ENCODE peak calls at places on chromosomes 11 and 22, in five cellular contexts. F, Z, N, E and G are unnamed samples.

GRCh38 chr11:43936081-43936480 is 6.4 kb upstream of the C11orf96 start:
- DNase-seq in F (no peak), Z (no peak), N (no peak), E (no peak), G (no peak)

GRCh38 chr11:33001281-33001680 is 14.4 kb upstream of the DEPDC7 start:
- DNase-seq in F (no peak), Z (no peak), N (no peak), E (no peak), G (no peak)

GRCh38 chr11:74820763-74821162 is 72.1 kb downstream of the RNF169 start:
- DNase-seq in F (no peak), Z (no peak), N (no peak), E (no peak), G (no peak)

GRCh38 chr11:118883368-118884071 is at the start of gene CXCR5:
- DNase-seq in F (no peak), Z (no peak), N (no peak), E (no peak), G (no peak)

GRCh38 chr11:62456630-62457029 is 37.8 kb downstream of the SCGB1A1 start:
- DNase-seq in F (no peak), Z (no peak), N (no peak), E (no peak), G (no peak)

GRCh38 chr11:13939952-13940610 is 22.4 kb upstream of the SPON1 start:
- DNase-seq in F (no peak), Z (no peak), N (no peak), E (no peak), G (peak)

GRCh38 chr11:30364139-30364875 is 41.4 kb downstream of the ARL14EP start:
- DNase-seq in F (no peak), Z (no peak), N (no peak), E (no peak), G (no peak)

GRCh38 chr11:85301895-85302678 is 325.1 kb downstream of the DLG2 start:
- DNase-seq in F (no peak), Z (no peak), N (no peak), E (no peak), G (no peak)

GRCh38 chr22:27709919-27710452 is 91.6 kb downstream of the MN1 start:
- DNase-seq in F (no peak), Z (no peak), N (no peak), E (no peak), G (no peak)

GRCh38 chr11:111331711-111332479 is 33.5 kb downstream of the POU2AF3 start:
- DNase-seq in F (no peak), Z (no peak), N (no peak), E (no peak), G (no peak)

GRCh38 chr11:14894657-14895598 is 2.9 kb upstream of the CYP2R1 start:
- DNase-seq in F (no peak), Z (no peak), N (peak), E (peak), G (no peak)

GRCh38 chr22:24707477-24707816 is 67.1 kb downstream of the PIWIL3 start:
- DNase-seq in F (no peak), Z (no peak), N (no peak), E (no peak), G (peak)

GRCh38 chr11:104968856-104969776 is 742 bp upstream of the CASP4 start:
- DNase-seq in F (no peak), Z (peak), N (peak), E (peak), G (no peak)

GRCh38 chr11:94528551-94528950 is 15.2 kb upstream of the FUT4 start:
- DNase-seq in F (no peak), Z (no peak), N (no peak), E (no peak), G (no peak)

GRCh38 chr11:44316388-44317240 is 6.7 kb upstream of the ALX4 start:
- DNase-seq in F (no peak), Z (no peak), N (no peak), E (no peak), G (no peak)

GRCh38 chr11:86799680-86800075 is 664 bp upstream of the PRSS23 start:
- DNase-seq in F (no peak), Z (peak), N (no peak), E (no peak), G (no peak)

GRCh38 chr11:17722000-17722643 is 2.8 kb downstream of the MYOD1 start:
- DNase-seq in F (no peak), Z (no peak), N (no peak), E (no peak), G (peak)

GRCh38 chr11:97667057-97667456 is 1277.2 kb downstream of the JRKL start:
- DNase-seq in F (no peak), Z (no peak), N (no peak), E (no peak), G (no peak)

GRCh38 chr22:17107547-17107810 is 13.7 kb downstream of the TMEM121B start:
- DNase-seq in F (no peak), Z (no peak), N (no peak), E (no peak), G (no peak)

GRCh38 chr22:17109976-17110375 is 11.2 kb downstream of the TMEM121B start:
- DNase-seq in F (no peak), Z (no peak), N (no peak), E (no peak), G (no peak)

GRCh38 chr22:17106785-17107546 is 14.2 kb downstream of the TMEM121B start:
- DNase-seq in F (no peak), Z (no peak), N (no peak), E (no peak), G (no peak)

GRCh38 chr22:17109113-17109865 is 11.9 kb downstream of the TMEM121B start:
- DNase-seq in F (no peak), Z (no peak), N (no peak), E (no peak), G (no peak)

GRCh38 chr22:17108256-17109112 is 12.7 kb downstream of the TMEM121B start:
- DNase-seq in F (no peak), Z (no peak), N (no peak), E (no peak), G (no peak)
- TF ChIP-seq POLR2A in F (no peak), Z (no peak), N (no peak), E (no peak), G (no peak)

GRCh38 chr22:31754813-31755212 is 994 bp downstream of the DEPDC5 start:
- DNase-seq in F (no peak), Z (no peak), N (no peak), E (no peak), G (no peak)

GRCh38 chr22:31752096-31752847 is 1.5 kb upstream of the DEPDC5 start:
- DNase-seq in F (no peak), Z (no peak), N (no peak), E (no peak), G (no peak)

GRCh38 chr22:31750365-31751284 is 693 bp upstream of the PRR14L start:
- DNase-seq in F (no peak), Z (no peak), N (no peak), E (no peak), G (no peak)

GRCh38 chr22:31753634-31754471 is at the start of gene DEPDC5:
- DNase-seq in F (peak), Z (peak), N (peak), E (peak), G (peak)

GRCh38 chr22:31753005-31753633 is 700 bp upstream of the DEPDC5 start:
- DNase-seq in F (no peak), Z (peak), N (peak), E (peak), G (no peak)
- TF ChIP-seq POLR2A in F (no peak), Z (no peak), N (no peak), E (no peak), G (no peak)

DNA sequence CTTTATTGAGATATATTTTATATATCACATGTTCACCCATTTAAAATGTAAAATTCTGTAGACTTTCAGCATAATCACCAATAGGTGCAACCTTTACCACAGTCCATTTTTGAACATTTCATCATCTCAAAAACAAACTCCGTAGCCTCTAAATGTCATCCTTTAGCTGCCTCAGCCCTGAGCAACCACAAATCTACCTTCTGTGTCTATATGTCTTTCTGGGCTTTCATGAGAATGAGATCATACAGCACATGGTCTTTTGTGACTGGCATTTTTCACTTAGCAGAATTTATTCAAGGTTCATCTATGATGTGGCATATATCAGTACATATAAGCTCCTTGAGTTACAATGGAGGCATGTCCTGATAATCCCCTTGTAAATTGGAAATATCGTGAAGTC is 320.5 kb downstream of the ETS1 start:
- DNase-seq in F (no peak), Z (no peak), N (no peak), E (no peak), G (no peak)
- TF ChIP-seq POLR2A in F (no peak), Z (no peak), N (no peak), E (no peak), G (no peak)

GRCh38 chr11:64121637-64122410 is 44.1 kb downstream of the MACROD1 start:
- DNase-seq in F (no peak), Z (no peak), N (no peak), E (no peak), G (no peak)
- TF ChIP-seq POLR2A in F (no peak), Z (no peak), N (no peak), E (no peak), G (no peak)

DNA sequence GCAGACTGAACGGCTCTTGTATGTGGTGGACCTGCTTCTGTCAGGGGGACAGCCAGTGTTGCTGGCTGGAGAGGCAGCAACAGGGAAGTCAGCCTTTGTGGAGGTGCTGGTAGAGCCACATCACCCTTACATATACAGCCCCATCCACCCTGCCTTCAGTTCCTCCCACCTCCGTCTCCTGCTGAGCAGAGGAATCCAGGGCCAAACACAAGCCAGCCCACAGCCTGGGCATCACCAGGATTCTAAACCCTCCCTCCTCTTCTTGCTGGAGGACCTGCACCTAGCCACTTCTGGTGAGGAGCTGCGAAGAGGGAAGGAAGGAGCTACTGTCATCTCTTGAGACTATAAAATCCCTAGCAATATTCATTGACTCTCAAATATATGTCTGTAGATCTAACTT is 51.6 kb downstream of the DNHD1 start:
- DNase-seq in F (no peak), Z (no peak), N (no peak), E (no peak), G (no peak)
- TF ChIP-seq POLR2A in F (no peak), Z (no peak), N (no peak), E (no peak), G (no peak)

GRCh38 chr22:50529416-50530279 is at the start of gene TYMP:
- DNase-seq in F (peak), Z (peak), N (peak), E (peak), G (no peak)
- TF ChIP-seq POLR2A in F (peak), Z (peak), N (no peak), E (peak), G (peak)